ENCODE peak calls at places on chromosomes 5 and 9, in nine cellular contexts. Q is neural crest cell, X is dorsolateral prefrontal cortex, S is epithelial cell of esophagus, I is ovary, N is astrocyte, T is brain microvascular endothelial cell, O is fibroblast of lung, P is HL-60. C is an unnamed sample.

GRCh38 chr9:134614256-134614655 is 27.3 kb upstream of the COL5A1 start:
- DNase-seq in Q (no peak), X (no peak), S (no peak), I (no peak), N (no peak), T (no peak), O (peak; percentile 20), P (no peak), C (no peak)

GRCh38 chr5:159178978-159179377 is 30.4 kb downstream of the RNF145 start:
- DNase-seq in Q (no peak), X (no peak), S (peak; percentile 94), I (no peak), N (peak; percentile 99), T (peak; percentile 92), O (peak; percentile 99), P (no peak), C (peak; percentile 13)

GRCh38 chr5:178672635-178673034 is 45.8 kb upstream of the CLK4 start:
- DNase-seq in Q (no peak), X (no peak), S (no peak), I (no peak), N (no peak), T (no peak), O (no peak), P (no peak), C (no peak)

GRCh38 chr5:142977363-142978051 is 207.3 kb downstream of the ARHGAP26 start:
- DNase-seq in Q (no peak), X (no peak), S (peak; percentile 88), I (no peak), N (peak; percentile 96), T (peak; percentile 94), O (peak; percentile 53), P (peak; percentile 81), C (no peak)

GRCh38 chr5:4949108-4949507 is 191.0 kb upstream of the ADAMTS16 start:
- DNase-seq in Q (no peak), X (no peak), S (no peak), I (no peak), N (no peak), T (no peak), O (no peak), P (no peak), C (no peak)

GRCh38 chr5:78367318-78367991 is 7.0 kb downstream of the SCAMP1 start:
- DNase-seq in Q (no peak), X (no peak), S (no peak), I (no peak), N (no peak), T (no peak), O (no peak), P (no peak), C (no peak)

GRCh38 chr9:738209-738915 is 103.1 kb upstream of the DMRT1 start:
- DNase-seq in Q (no peak), X (peak; percentile 50), S (peak; percentile 94), I (no peak), N (peak; percentile 98), T (peak; percentile 80), O (peak; percentile 87), P (no peak), C (no peak)

GRCh38 chr9:133615897-133616188 is 6.7 kb upstream of the FAM163B start:
- DNase-seq in Q (no peak), X (no peak), S (no peak), I (no peak), N (no peak), T (no peak), O (no peak), P (no peak), C (no peak)

GRCh38 chr9:73719660-73720059 is 568.0 kb downstream of the ANXA1 start:
- DNase-seq in Q (no peak), X (no peak), S (peak; percentile 47), I (no peak), N (no peak), T (no peak), O (no peak), P (no peak), C (no peak)

GRCh38 chr5:51472472-51472871 is 89.2 kb downstream of the ISL1 start:
- DNase-seq in Q (no peak), X (no peak), S (no peak), I (no peak), N (no peak), T (no peak), O (no peak), P (no peak), C (no peak)

GRCh38 chr5:63213256-63213655 is 634.6 kb downstream of the LRRC70 start:
- DNase-seq in Q (no peak), X (no peak), S (no peak), I (no peak), N (no peak), T (no peak), O (no peak), P (no peak), C (no peak)

GRCh38 chr9:101536938-101537337 is 3.3 kb downstream of the RNF20 start:
- DNase-seq in Q (peak; percentile 23), X (no peak), S (peak; percentile 65), I (no peak), N (peak; percentile 10), T (peak; percentile 25), O (peak; percentile 56), P (no peak), C (no peak)

GRCh38 chr9:20312732-20313131 is 309.6 kb downstream of the MLLT3 start:
- DNase-seq in Q (no peak), X (no peak), S (peak; percentile 81), I (no peak), N (peak; percentile 16), T (peak; percentile 39), O (peak; percentile 28), P (no peak), C (no peak)

DNA sequence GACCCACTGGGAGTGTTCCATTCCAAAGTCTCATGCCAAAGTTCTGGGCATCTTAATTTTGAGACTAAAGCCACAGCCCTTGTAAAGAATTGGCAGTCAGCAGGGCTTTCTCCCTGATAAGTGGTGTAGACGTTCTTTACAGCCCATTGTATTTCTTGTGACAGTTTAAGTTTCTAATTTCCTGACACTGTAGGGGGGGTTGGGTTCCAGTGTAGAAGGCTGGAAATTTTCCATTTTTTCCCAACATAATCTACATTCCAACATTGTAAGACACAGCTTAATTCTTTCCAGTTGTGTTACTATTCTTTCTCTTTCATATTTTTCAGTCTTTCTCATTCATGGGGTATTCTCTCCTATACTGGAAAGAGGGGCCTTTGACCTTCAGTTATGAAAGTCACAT is 121.1 kb downstream of the FBXL7 start:
- DNase-seq in Q (no peak), X (no peak), S (no peak), I (no peak), N (peak; percentile 45), T (no peak), O (no peak), P (no peak), C (no peak)
- TF ChIP-seq CTCF in Q (no peak), X (no peak), S (no peak), I (no peak), N (no peak), T (no peak), O (no peak), P (no peak), C (no peak)

DNA sequence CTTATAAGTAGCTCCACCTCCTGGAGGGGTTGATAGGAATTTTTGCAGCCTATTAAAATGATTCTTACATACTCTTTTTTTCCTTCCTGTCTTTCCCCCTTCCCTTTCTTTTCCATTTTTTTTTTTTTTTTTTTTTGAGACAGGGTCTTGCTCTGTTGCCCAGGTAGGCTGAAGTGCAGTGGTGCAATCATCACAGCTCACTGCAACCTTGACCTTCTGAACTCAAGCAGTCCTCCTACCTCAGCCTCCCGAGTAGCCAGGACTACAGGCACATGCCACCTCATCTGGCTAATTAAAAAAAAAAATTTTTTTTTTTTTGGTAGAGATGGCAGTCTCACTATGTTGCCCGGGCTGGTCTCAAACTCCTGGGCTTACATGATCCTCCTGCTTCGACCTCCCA is 4.3 kb upstream of the TBC1D2 start:
- DNase-seq in Q (no peak), X (no peak), S (no peak), I (no peak), N (no peak), T (no peak), O (no peak), P (no peak), C (no peak)
- TF ChIP-seq CTCF in Q (no peak), X (no peak), S (no peak), I (no peak), N (no peak), T (no peak), O (no peak), P (no peak), C (no peak)

DNA sequence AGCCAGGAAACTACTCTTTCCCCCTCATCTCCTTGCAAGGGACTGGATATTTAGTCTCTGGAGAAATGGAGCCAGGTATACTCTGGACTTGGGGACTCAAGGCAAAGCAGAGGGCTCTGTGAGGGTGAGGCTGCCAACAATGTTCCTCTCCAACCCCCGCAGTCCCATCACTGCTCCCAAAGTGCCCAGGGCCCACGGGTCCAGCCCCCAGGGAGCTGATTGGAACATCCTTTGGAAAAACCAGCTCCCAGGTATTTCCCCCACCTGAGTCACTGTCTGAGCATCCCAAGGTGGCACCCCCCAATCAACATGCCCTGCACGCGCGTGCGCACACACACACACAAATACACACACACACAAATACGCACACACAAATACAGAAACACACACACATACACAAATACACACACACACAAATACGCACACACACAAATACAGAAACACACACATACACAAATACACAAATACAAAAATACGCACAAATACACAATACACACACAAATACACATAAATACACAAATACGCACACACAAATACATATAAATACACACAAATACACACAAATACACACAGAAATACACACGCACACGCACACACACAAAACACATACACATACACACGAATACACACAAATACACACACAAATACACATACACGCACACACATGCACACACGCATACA is 137.4 kb downstream of the DAB2IP start:
- DNase-seq in Q (no peak), X (no peak), S (peak; percentile 34), I (no peak), N (no peak), T (no peak), O (no peak), P (no peak), C (no peak)
- TF ChIP-seq CTCF in Q (no peak), X (no peak), S (no peak), I (no peak), N (no peak), T (no peak), O (no peak), P (no peak), C (no peak)

GRCh38 chr5:115946655-115947054 is 15.6 kb upstream of the LVRN start:
- DNase-seq in Q (no peak), X (no peak), S (peak; percentile 59), I (no peak), N (no peak), T (peak; percentile 36), O (no peak), P (no peak), C (no peak)
- TF ChIP-seq CTCF in Q (no peak), X (no peak), S (no peak), I (no peak), N (no peak), T (no peak), O (no peak), P (no peak), C (no peak)

DNA sequence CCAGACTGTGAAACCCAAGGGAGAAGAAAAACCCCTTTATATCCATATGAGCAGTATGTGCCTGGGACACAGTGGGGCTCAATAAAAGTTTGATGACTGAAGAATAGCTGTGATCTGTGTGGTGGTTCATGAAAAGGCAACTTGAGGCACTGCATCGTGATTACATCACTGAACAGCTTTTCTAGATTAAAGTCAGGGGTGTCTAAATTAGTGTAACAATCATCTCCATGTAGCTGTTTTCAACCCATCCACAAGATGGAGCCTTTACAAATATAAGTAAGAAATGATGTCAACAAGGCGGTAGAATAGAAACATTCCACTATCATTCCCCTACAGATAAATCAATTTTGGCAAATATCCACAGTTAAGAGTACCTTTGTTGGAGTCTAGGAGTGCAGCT is 55.5 kb downstream of the PRRC1 start:
- DNase-seq in Q (no peak), X (no peak), S (peak; percentile 19), I (no peak), N (no peak), T (no peak), O (no peak), P (no peak), C (no peak)
- TF ChIP-seq CTCF in Q (no peak), X (no peak), S (peak; percentile 35), I (no peak), N (no peak), T (peak; percentile 21), O (no peak), P (no peak), C (peak; percentile 25)

C was measured in GM13977.